ENCODE peak calls at places on chromosomes 12 and 14, in four cellular contexts. B is HFFc6; P is stimulated activated CD4-positive, alpha-beta T cell treated with anti-CD3 and anti-CD28 coated beads, Interleukin-1b, Interleukin-23, amount 100 ng/mL, for 4 hours; S is AG09309. Y is an unnamed sample.

GRCh38 chr12:3967556-3968160 is 94.5 kb upstream of the PARP11 start:
- DNase-seq in B (no peak), P (no peak), S (no peak), Y (no peak)

GRCh38 chr14:103022669-103023044 is 34.7 kb downstream of the CDC42BPB start:
- DNase-seq in P (no peak), S (no peak), B (no peak), Y (peak)

GRCh38 chr14:77107228-77107627 is 9.2 kb downstream of the CIPC start:
- DNase-seq in P (no peak), S (no peak), B (no peak), Y (no peak)

GRCh38 chr12:104226672-104227071 is 11.1 kb downstream of the TXNRD1 start:
- DNase-seq in P (no peak), B (peak), S (peak), Y (peak)

GRCh38 chr12:12081836-12082497 is 11.2 kb downstream of the BCL2L14 start:
- DNase-seq in S (peak), P (no peak), B (peak), Y (peak)

GRCh38 chr14:104294628-104294982 is 156.2 kb downstream of the KIF26A start:
- DNase-seq in B (no peak), P (no peak), S (no peak), Y (no peak)

GRCh38 chr14:44778562-44778961 is 183.2 kb downstream of the KLHL28 start:
- DNase-seq in P (no peak), B (no peak), S (no peak), Y (no peak)

GRCh38 chr12:48956279-48957140 is 777 bp downstream of the ARF3 start:
- DNase-seq in P (no peak), B (peak), S (peak), Y (peak)

GRCh38 chr12:5988088-5988487 is 43.0 kb upstream of the ANO2 start:
- DNase-seq in B (no peak), S (no peak), P (no peak), Y (no peak)

GRCh38 chr12:33277386-33277785 is 162.2 kb downstream of the SYT10 start:
- DNase-seq in S (no peak), B (no peak), P (no peak), Y (no peak)

GRCh38 chr12:1993341-1993740 is 10.9 kb downstream of the DCP1B start:
- DNase-seq in P (no peak), S (peak), B (peak), Y (peak)

GRCh38 chr12:70317781-70318180 is 48.3 kb upstream of the KCNMB4 start:
- DNase-seq in S (no peak), P (no peak), B (no peak), Y (no peak)